ENCODE peak calls at places on chromosomes 2 and 18, in eight cellular contexts. D is A549; C is AG10803; W is brain microvascular endothelial cell; Y is germinal center; S is stimulated activated CD8-positive, alpha-beta memory T cell treated with anti-CD3 and anti-CD28 coated beads, Interleukin-7, amount 100 ng/mL, for 1 hour; I is stimulated activated CD4-positive, alpha-beta T cell treated with anti-CD3 and anti-CD28 coated beads, Interleukin-12 subunit alpha, Interleukin-12 subunit beta, amount 100 ng/mL, for 48 hours; Q is nephron progenitor cell. G is an unnamed sample.

GRCh38 chr2:191341436-191341835 is 96.2 kb downstream of the MYO1B start:
- DNase-seq in D (no peak), C (no peak), W (no peak), Y (no peak), S (no peak), I (no peak), Q (no peak), G (no peak)

GRCh38 chr2:82675186-82675585 is 1783.9 kb downstream of the SUCLG1 start:
- DNase-seq in D (no peak), C (no peak), W (peak; percentile 74), Y (no peak), S (no peak), I (no peak), Q (no peak), G (no peak)

GRCh38 chr2:23127465-23127864 is 257.5 kb upstream of the KLHL29 start:
- DNase-seq in D (no peak), C (no peak), W (no peak), Y (no peak), S (no peak), I (no peak), Q (no peak), G (no peak)

GRCh38 chr2:106107509-106108131 is 86.5 kb downstream of the UXS1 start:
- DNase-seq in D (peak; percentile 13), C (peak; percentile 35), W (peak; percentile 51), Y (peak; percentile 32), S (no peak), I (no peak), Q (no peak), G (peak; percentile 74)

GRCh38 chr2:67954125-67954748 is 108.6 kb downstream of the C1D start:
- DNase-seq in D (no peak), C (no peak), W (no peak), Y (no peak), S (no peak), I (no peak), Q (no peak), G (no peak)

GRCh38 chr2:70248145-70248809 is at the start of gene TIA1:
- DNase-seq in D (peak; percentile 99), C (peak; percentile 97), W (peak; percentile 98), Y (peak; percentile 97), S (peak; percentile 93), I (peak; percentile 98), Q (peak; percentile 99), G (peak; percentile 96)

GRCh38 chr2:151043484-151043883 is 218.2 kb downstream of the RBM43 start:
- DNase-seq in D (no peak), C (no peak), W (peak; percentile 85), Y (no peak), S (no peak), I (no peak), Q (no peak), G (no peak)

GRCh38 chr18:57052173-57052572 is 94.7 kb upstream of the BOD1L2 start:
- DNase-seq in D (no peak), C (no peak), W (no peak), Y (no peak), S (no peak), I (no peak), Q (no peak), G (no peak)

GRCh38 chr2:63775191-63775590 is 66.5 kb upstream of the UGP2 start:
- DNase-seq in D (no peak), C (no peak), W (no peak), Y (no peak), S (no peak), I (no peak), Q (no peak), G (no peak)

GRCh38 chr2:1884933-1885580 is 140.7 kb upstream of the PXDN start:
- DNase-seq in D (no peak), C (peak; percentile 6), W (peak; percentile 91), Y (no peak), S (no peak), I (no peak), Q (no peak), G (no peak)

GRCh38 chr2:108268001-108268400 is 20.7 kb upstream of the SULT1C2 start:
- DNase-seq in D (peak; percentile 76), C (peak; percentile 58), W (peak; percentile 70), Y (no peak), S (no peak), I (no peak), Q (no peak), G (no peak)

GRCh38 chr2:231323316-231323715 is 72.2 kb upstream of the B3GNT7 start:
- DNase-seq in D (no peak), C (no peak), W (no peak), Y (no peak), S (no peak), I (no peak), Q (no peak), G (no peak)

GRCh38 chr2:85886585-85886984 is 2.2 kb downstream of the ST3GAL5 start:
- DNase-seq in D (peak; percentile 70), C (peak; percentile 99), W (peak; percentile 86), Y (no peak), S (no peak), I (peak; percentile 44), Q (peak; percentile 43), G (peak; percentile 13)

GRCh38 chr2:56177420-56178220 is 6.2 kb upstream of the CCDC85A start:
- DNase-seq in D (no peak), C (no peak), W (no peak), Y (no peak), S (no peak), I (no peak), Q (no peak), G (no peak)

GRCh38 chr2:231523451-231524266 is 6.6 kb downstream of the NMUR1 start:
- DNase-seq in D (no peak), C (no peak), W (no peak), Y (no peak), S (no peak), I (no peak), Q (no peak), G (no peak)

GRCh38 chr2:112183327-112184025 is 45.3 kb downstream of the FBLN7 start:
- DNase-seq in D (no peak), C (no peak), W (no peak), Y (no peak), S (no peak), I (no peak), Q (no peak), G (no peak)

GRCh38 chr2:201674794-201675193 is 23.6 kb downstream of the MPP4 start:
- DNase-seq in D (no peak), C (no peak), W (no peak), Y (no peak), S (no peak), I (no peak), Q (no peak), G (no peak)

GRCh38 chr2:64666810-64667438 is 13.2 kb upstream of the SERTAD2 start:
- DNase-seq in D (no peak), C (no peak), W (no peak), Y (no peak), S (no peak), I (no peak), Q (no peak), G (no peak)

GRCh38 chr2:140586379-140586778 is 1544.4 kb downstream of the LRP1B start:
- DNase-seq in D (peak; percentile 63), C (peak; percentile 13), W (peak; percentile 14), Y (peak; percentile 2), S (no peak), I (no peak), Q (peak; percentile 25), G (no peak)

GRCh38 chr2:191565647-191566198 is 112.2 kb upstream of the NABP1 start:
- DNase-seq in D (no peak), C (no peak), W (no peak), Y (no peak), S (no peak), I (no peak), Q (no peak), G (no peak)

GRCh38 chr2:218849721-218850120 is 9.9 kb upstream of the WNT6 start:
- DNase-seq in D (no peak), C (peak; percentile 23), W (no peak), Y (no peak), S (no peak), I (no peak), Q (no peak), G (no peak)

GRCh38 chr2:55595536-55595935 is 21.9 kb downstream of the PPP4R3B start:
- DNase-seq in D (no peak), C (no peak), W (no peak), Y (no peak), S (no peak), I (no peak), Q (no peak), G (no peak)

GRCh38 chr18:13530879-13531387 is 195.4 kb downstream of the FAM210A start:
- DNase-seq in D (peak; percentile 46), C (peak; percentile 75), W (peak; percentile 25), Y (no peak), S (no peak), I (no peak), Q (peak; percentile 30), G (no peak)

GRCh38 chr2:113762377-113763118 is 6.1 kb upstream of the SLC35F5 start:
- DNase-seq in D (no peak), C (peak; percentile 90), W (peak; percentile 83), Y (no peak), S (no peak), I (no peak), Q (no peak), G (no peak)

GRCh38 chr2:199488772-199489400 is 31.1 kb upstream of the SATB2 start:
- DNase-seq in D (peak; percentile 58), C (peak; percentile 53), W (peak; percentile 61), Y (peak; percentile 66), S (no peak), I (no peak), Q (peak; percentile 64), G (no peak)

GRCh38 chr2:6177796-6178195 is 485.6 kb downstream of the SOX11 start:
- DNase-seq in D (no peak), C (no peak), W (no peak), Y (no peak), S (no peak), I (no peak), Q (no peak), G (no peak)

GRCh38 chr2:221085376-221085900 is 486.7 kb downstream of the EPHA4 start:
- DNase-seq in D (no peak), C (peak; percentile 39), W (no peak), Y (no peak), S (no peak), I (no peak), Q (no peak), G (no peak)

GRCh38 chr2:166647935-166648334 is 153.9 kb upstream of the SCN7A start:
- DNase-seq in D (no peak), C (no peak), W (no peak), Y (no peak), S (no peak), I (no peak), Q (no peak), G (no peak)

GRCh38 chr18:28176933-28177827 is at the start of gene CDH2:
- DNase-seq in D (peak; percentile 86), C (peak; percentile 86), W (peak; percentile 85), Y (peak; percentile 18), S (no peak), I (no peak), Q (peak; percentile 80), G (peak; percentile 6)

GRCh38 chr2:73901143-73901542 is 8.3 kb downstream of the ACTG2 start:
- DNase-seq in D (no peak), C (no peak), W (no peak), Y (no peak), S (no peak), I (no peak), Q (no peak), G (no peak)

GRCh38 chr2:110904410-110905148 is 172.2 kb downstream of the ACOXL start:
- DNase-seq in D (no peak), C (no peak), W (no peak), Y (no peak), S (no peak), I (no peak), Q (no peak), G (no peak)

GRCh38 chr2:206846854-206847834 is 81.7 kb downstream of the FASTKD2 start:
- DNase-seq in D (no peak), C (no peak), W (no peak), Y (no peak), S (no peak), I (no peak), Q (no peak), G (no peak)

GRCh38 chr18:12093520-12094257 is at the start of gene ANKRD62:
- DNase-seq in D (no peak), C (no peak), W (no peak), Y (no peak), S (no peak), I (no peak), Q (no peak), G (no peak)

GRCh38 chr2:28684142-28684858 is 67.3 kb upstream of the PPP1CB start:
- DNase-seq in D (no peak), C (no peak), W (no peak), Y (no peak), S (no peak), I (no peak), Q (no peak), G (no peak)